ENCODE peak calls at places on chromosome 21, in eight cellular contexts. A, D, S, E, G, C, M and X are unnamed samples.

GRCh38 chr21:9735421-9735961 is 785.9 kb upstream of the TPTE start:
- DNase-seq in A (no peak), D (no peak), S (no peak), E (no peak), G (no peak), C (no peak), M (no peak), X (no peak)

GRCh38 chr21:16492356-16492755 is 762.6 kb downstream of the USP25 start:
- DNase-seq in A (no peak), D (no peak), S (no peak), E (no peak), G (no peak), C (no peak), M (no peak), X (no peak)

GRCh38 chr21:42102516-42102915 is 31.4 kb downstream of the UMODL1 start:
- DNase-seq in A (no peak), D (no peak), S (no peak), E (no peak), G (no peak), C (no peak), M (no peak), X (no peak)

GRCh38 chr21:32624726-32625125 is 12.5 kb upstream of the CFAP298 start:
- DNase-seq in A (no peak), D (peak; percentile 35), S (no peak), E (peak; percentile 13), G (no peak), C (peak; percentile 81), M (peak; percentile 18), X (no peak)

GRCh38 chr21:31107151-31107785 is 69.0 kb upstream of the KRTAP19-8 start:
- DNase-seq in A (no peak), D (no peak), S (no peak), E (no peak), G (no peak), C (no peak), M (no peak), X (no peak)

GRCh38 chr21:35019631-35020032 is 29.5 kb downstream of the RUNX1 start:
- DNase-seq in A (no peak), D (no peak), S (no peak), E (no peak), G (no peak), C (no peak), M (no peak), X (peak; percentile 67)

GRCh38 chr21:42997053-42997452 is 22.7 kb downstream of the PKNOX1 start:
- DNase-seq in A (peak; percentile 61), D (peak; percentile 97), S (no peak), E (peak; percentile 96), G (peak; percentile 75), C (peak; percentile 97), M (no peak), X (no peak)

GRCh38 chr21:33685613-33686197 is 43.4 kb downstream of the ITSN1 start:
- DNase-seq in A (no peak), D (peak; percentile 79), S (no peak), E (peak; percentile 69), G (peak; percentile 10), C (peak; percentile 85), M (no peak), X (peak; percentile 70)

GRCh38 chr21:37045139-37045538 is 27.7 kb downstream of the PIGP start:
- DNase-seq in A (no peak), D (no peak), S (no peak), E (no peak), G (no peak), C (no peak), M (no peak), X (no peak)

GRCh38 chr21:14982336-14982735 is 82.5 kb downstream of the NRIP1 start:
- DNase-seq in A (no peak), D (no peak), S (no peak), E (no peak), G (no peak), C (no peak), M (no peak), X (no peak)
- TF ChIP-seq CTCF in A (no peak), D (no peak), S (no peak), E (no peak), G (no peak), C (no peak), M (no peak), X (no peak)

GRCh38 chr21:44456207-44456914 is 1.1 kb downstream of the LRRC3 start:
- DNase-seq in A (no peak), D (no peak), S (no peak), E (no peak), G (no peak), C (no peak), M (no peak), X (no peak)
- H3K4me3 ChIP-seq in A (peak overlapping the region; percentile 63), D (peak overlapping the region; percentile 56), S (peak overlapping the region; percentile 47), E (peak overlapping the region; percentile 61), G (peak overlapping the region; percentile 28), C (no peak overlapping the region), M (peak overlapping the region; percentile 48), X (peak overlapping the region; percentile 50)

DNA sequence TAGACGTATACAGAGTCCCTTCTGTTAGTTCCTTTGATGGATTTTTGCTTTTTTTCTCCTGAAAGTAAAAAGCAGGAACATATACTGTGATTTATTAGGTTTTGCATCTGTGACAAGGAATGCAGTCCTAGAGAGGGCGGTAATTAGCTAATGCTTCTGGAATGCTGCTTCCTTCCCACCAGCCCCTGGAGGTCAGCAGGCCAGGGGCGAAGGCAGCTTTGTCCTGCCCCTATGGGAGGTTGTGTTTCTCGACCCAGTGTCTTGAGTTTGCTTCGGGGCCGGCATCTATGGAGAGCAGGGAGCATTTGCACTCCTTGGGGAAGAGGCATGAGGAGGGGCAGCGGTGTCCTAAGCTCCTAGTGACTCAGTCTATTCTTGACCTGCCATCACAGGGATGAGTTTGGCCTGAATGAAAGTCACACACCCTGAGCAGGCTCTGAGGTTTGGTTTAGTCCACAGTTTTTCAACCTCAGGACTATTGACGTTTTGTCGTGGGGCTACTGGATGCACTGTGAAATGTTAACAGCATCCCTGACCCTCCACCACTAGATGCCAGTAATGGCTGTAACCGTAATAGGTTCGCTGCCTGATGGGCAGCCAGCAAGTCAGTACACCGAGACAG is 85.0 kb upstream of the KCNJ15 start:
- DNase-seq in A (no peak), D (peak; percentile 77), S (no peak), E (peak; percentile 14), G (peak; percentile 69), C (peak; percentile 67), M (no peak), X (peak; percentile 59)
- TF ChIP-seq CTCF in A (no peak), D (peak; percentile 23), S (no peak), E (no peak), G (peak; percentile 29), C (peak; percentile 21), M (no peak), X (peak; percentile 61)

GRCh38 chr21:45589686-45590245 is 47.5 kb upstream of the SLC19A1 start:
- DNase-seq in A (no peak), D (no peak), S (peak; percentile 14), E (no peak), G (no peak), C (no peak), M (no peak), X (no peak)
- H3K4me3 ChIP-seq in A (peak overlapping the region; percentile 54), D (peak overlapping the region; percentile 54), S (no peak overlapping the region), E (peak overlapping the region; percentile 55), G (peak overlapping the region; percentile 34), C (peak overlapping the region; percentile 33), M (no peak overlapping the region), X (peak overlapping the region; percentile 41)